ENCODE peak calls at places on chromosomes 3 and 15, in seven cellular contexts. One of them, this sample, is unnamed.
A peak's percentile ranks its signal among the peaks of the same experiment; 100 is the strongest.

GRCh38 chr15:36278219-36278618 is 301.2 kb upstream of the CDIN1 start:
- DNase-seq in K562: no peak
- DNase-seq in H1: peak; percentile 7
- DNase-seq in GM12878: no peak
- DNase-seq in HCT116: no peak
- DNase-seq in HepG2: no peak
- DNase-seq in SK-N-SH: no peak
- DNase-seq in this sample: no peak

GRCh38 chr3:147394168-147394941 is 12.0 kb downstream of the ZIC4 start:
- DNase-seq in K562: no peak
- DNase-seq in HepG2: no peak
- DNase-seq in GM12878: no peak
- DNase-seq in H1: no peak
- DNase-seq in HCT116: no peak
- DNase-seq in SK-N-SH: peak; percentile 63
- DNase-seq in this sample: no peak

GRCh38 chr3:120144267-120144666 is 50.0 kb upstream of the GSK3B start:
- DNase-seq in H1: no peak
- DNase-seq in HCT116: no peak
- DNase-seq in HepG2: peak; percentile 39
- DNase-seq in SK-N-SH: no peak
- DNase-seq in K562: no peak
- DNase-seq in GM12878: no peak
- DNase-seq in this sample: no peak

GRCh38 chr3:157248590-157249425 is 88.9 kb upstream of the CCNL1 start:
- DNase-seq in H1: no peak
- DNase-seq in HCT116: peak; percentile 71
- DNase-seq in HepG2: peak; percentile 10
- DNase-seq in K562: peak; percentile 20
- DNase-seq in GM12878: no peak
- DNase-seq in SK-N-SH: no peak
- DNase-seq in this sample: no peak

GRCh38 chr3:72152551-72153476 is 367.9 kb upstream of the PROK2 start:
- DNase-seq in HCT116: peak; percentile 21
- DNase-seq in K562: peak; percentile 55
- DNase-seq in H1: no peak
- DNase-seq in SK-N-SH: peak; percentile 73
- DNase-seq in HepG2: peak; percentile 39
- DNase-seq in GM12878: no peak
- DNase-seq in this sample: peak; percentile 72

GRCh38 chr3:149657796-149658443 is at the start of gene WWTR1:
- DNase-seq in H1: peak; percentile 90
- DNase-seq in K562: no peak
- DNase-seq in HepG2: peak; percentile 93
- DNase-seq in HCT116: peak; percentile 82
- DNase-seq in GM12878: peak; percentile 54
- DNase-seq in SK-N-SH: peak; percentile 80
- DNase-seq in this sample: peak; percentile 99

GRCh38 chr3:49295489-49296058 is 18.5 kb upstream of the C3orf62 start:
- DNase-seq in GM12878: no peak
- DNase-seq in H1: no peak
- DNase-seq in HCT116: peak; percentile 22
- DNase-seq in K562: peak; percentile 29
- DNase-seq in SK-N-SH: peak; percentile 67
- DNase-seq in HepG2: peak; percentile 35
- DNase-seq in this sample: no peak

GRCh38 chr3:12964713-12965612 is 108.3 kb downstream of the IQSEC1 start:
- DNase-seq in HepG2: peak; percentile 98
- DNase-seq in H1: no peak
- DNase-seq in GM12878: no peak
- DNase-seq in SK-N-SH: no peak
- DNase-seq in K562: no peak
- DNase-seq in HCT116: no peak
- DNase-seq in this sample: peak; percentile 90

GRCh38 chr3:178536271-178537079 is at the start of gene KCNMB2:
- DNase-seq in H1: no peak
- DNase-seq in SK-N-SH: no peak
- DNase-seq in GM12878: no peak
- DNase-seq in K562: no peak
- DNase-seq in HCT116: no peak
- DNase-seq in HepG2: no peak
- DNase-seq in this sample: peak; percentile 11

GRCh38 chr3:117892431-117892841 is 1142.2 kb downstream of the IGSF11 start:
- DNase-seq in HepG2: no peak
- DNase-seq in GM12878: no peak
- DNase-seq in SK-N-SH: no peak
- DNase-seq in K562: no peak
- DNase-seq in HCT116: no peak
- DNase-seq in H1: no peak
- DNase-seq in this sample: no peak

GRCh38 chr15:68725736-68726135 is 95.0 kb downstream of the ANP32A start:
- DNase-seq in HepG2: no peak
- DNase-seq in GM12878: no peak
- DNase-seq in HCT116: no peak
- DNase-seq in H1: no peak
- DNase-seq in K562: no peak
- DNase-seq in SK-N-SH: no peak
- DNase-seq in this sample: no peak

GRCh38 chr3:11810276-11810675 is 36.4 kb downstream of the TAMM41 start:
- DNase-seq in HepG2: no peak
- DNase-seq in H1: no peak
- DNase-seq in K562: no peak
- DNase-seq in GM12878: no peak
- DNase-seq in SK-N-SH: no peak
- DNase-seq in HCT116: no peak
- DNase-seq in this sample: no peak

GRCh38 chr3:61443886-61444285 is 117.5 kb upstream of the PTPRG start:
- DNase-seq in HCT116: no peak
- DNase-seq in H1: no peak
- DNase-seq in K562: no peak
- DNase-seq in SK-N-SH: no peak
- DNase-seq in GM12878: no peak
- DNase-seq in HepG2: no peak
- DNase-seq in this sample: no peak

GRCh38 chr3:127217594-127218456 is 24.9 kb downstream of the PRR23E start:
- DNase-seq in HCT116: no peak
- DNase-seq in SK-N-SH: no peak
- DNase-seq in H1: no peak
- DNase-seq in GM12878: no peak
- DNase-seq in HepG2: no peak
- DNase-seq in K562: no peak
- DNase-seq in this sample: no peak

GRCh38 chr3:100104817-100105413 is 9.4 kb downstream of the FILIP1L start:
- DNase-seq in H1: no peak
- DNase-seq in K562: no peak
- DNase-seq in SK-N-SH: no peak
- DNase-seq in GM12878: no peak
- DNase-seq in HCT116: no peak
- DNase-seq in HepG2: no peak
- DNase-seq in this sample: no peak

GRCh38 chr3:46527239-46527638 is 29.5 kb downstream of the RTP3 start:
- DNase-seq in HCT116: no peak
- DNase-seq in SK-N-SH: no peak
- DNase-seq in K562: no peak
- DNase-seq in H1: no peak
- DNase-seq in HepG2: no peak
- DNase-seq in GM12878: no peak
- DNase-seq in this sample: no peak

GRCh38 chr3:39960515-39961403 is 151.3 kb downstream of the MYRIP start:
- DNase-seq in H1: no peak
- DNase-seq in SK-N-SH: no peak
- DNase-seq in GM12878: no peak
- DNase-seq in K562: no peak
- DNase-seq in HCT116: no peak
- DNase-seq in HepG2: no peak
- DNase-seq in this sample: no peak

DNA sequence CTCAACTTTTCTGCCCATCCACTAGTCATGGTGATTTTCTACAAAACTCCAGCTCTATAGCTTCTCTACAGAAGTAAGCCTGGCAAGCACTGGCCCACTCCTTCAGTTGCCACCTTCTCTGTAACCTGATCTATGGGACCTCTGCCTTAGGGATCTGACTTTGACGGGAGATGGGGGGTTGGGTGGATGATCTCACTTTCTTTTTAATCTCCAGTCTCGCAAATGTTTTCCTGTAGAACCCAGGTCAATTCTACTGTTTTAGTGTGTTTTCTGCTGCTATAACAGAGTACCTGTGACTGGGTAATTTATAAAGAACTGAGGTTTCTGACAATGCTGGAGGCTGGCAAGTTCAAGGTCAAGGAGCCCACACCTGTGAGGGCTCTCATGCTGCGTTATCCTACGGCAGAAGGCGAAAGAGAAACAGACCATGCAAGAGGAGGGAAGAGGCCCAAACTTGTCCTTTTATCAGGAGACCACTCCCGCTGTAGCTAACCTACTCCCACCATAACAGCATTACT is 189.9 kb upstream of the THRB start:
- DNase-seq in H1: no peak
- DNase-seq in GM12878: no peak
- DNase-seq in SK-N-SH: no peak
- DNase-seq in HCT116: no peak
- DNase-seq in K562: no peak
- DNase-seq in HepG2: no peak
- DNase-seq in this sample: no peak
- TF ChIP-seq JUND in H1: peak; percentile 69
- TF ChIP-seq JUND in GM12878: no peak
- TF ChIP-seq JUND in SK-N-SH: no peak
- TF ChIP-seq JUND in HCT116: no peak
- TF ChIP-seq JUND in K562: no peak
- TF ChIP-seq JUND in HepG2: no peak
- TF ChIP-seq JUND in this sample: no peak

DNA sequence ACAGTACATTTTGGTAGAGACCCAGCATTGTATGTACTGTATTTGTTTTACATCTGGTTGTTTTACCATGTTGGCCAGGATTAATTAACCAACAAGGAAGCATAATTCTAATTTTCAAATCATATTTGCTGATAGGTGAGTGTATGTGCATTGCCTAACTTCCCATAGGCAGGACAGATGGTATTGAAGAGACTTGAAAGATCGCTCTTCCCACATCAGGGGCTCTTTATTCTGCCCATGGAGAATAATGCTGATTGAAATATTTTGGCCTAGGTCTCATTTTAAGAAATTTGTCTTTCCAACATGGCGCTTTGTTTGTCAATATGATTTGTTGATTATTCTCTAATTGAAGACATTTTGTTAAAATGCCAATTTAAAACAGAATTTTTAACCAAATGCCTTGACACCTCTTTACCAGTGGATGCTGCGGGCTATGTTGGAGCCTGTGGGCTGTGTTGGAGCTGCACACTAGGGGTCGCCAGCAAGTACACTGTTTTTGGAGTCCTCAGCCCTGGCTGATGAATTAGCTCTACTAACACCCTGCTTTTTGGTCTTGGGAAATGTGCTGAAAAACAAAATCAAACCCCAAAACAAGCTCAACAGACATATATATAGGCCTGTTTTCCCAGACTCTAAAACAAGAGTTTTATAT is 5.3 kb downstream of the P2RY12 start:
- DNase-seq in GM12878: no peak
- DNase-seq in SK-N-SH: peak; percentile 8
- DNase-seq in H1: no peak
- DNase-seq in K562: peak; percentile 21
- DNase-seq in HCT116: peak; percentile 10
- DNase-seq in HepG2: peak; percentile 6
- DNase-seq in this sample: peak; percentile 50
- TF ChIP-seq JUND in GM12878: no peak
- TF ChIP-seq JUND in SK-N-SH: no peak
- TF ChIP-seq JUND in H1: no peak
- TF ChIP-seq JUND in K562: no peak
- TF ChIP-seq JUND in HCT116: no peak
- TF ChIP-seq JUND in HepG2: no peak
- TF ChIP-seq JUND in this sample: no peak

GRCh38 chr15:93024716-93025624 is 64.0 kb downstream of the RGMA start:
- DNase-seq in HepG2: no peak
- DNase-seq in H1: no peak
- DNase-seq in SK-N-SH: no peak
- DNase-seq in K562: no peak
- DNase-seq in HCT116: no peak
- DNase-seq in GM12878: no peak
- DNase-seq in this sample: no peak

GRCh38 chr15:93025625-93025982 is 63.4 kb downstream of the RGMA start:
- DNase-seq in HepG2: no peak
- DNase-seq in GM12878: no peak
- DNase-seq in HCT116: no peak
- DNase-seq in H1: no peak
- DNase-seq in SK-N-SH: no peak
- DNase-seq in K562: no peak
- DNase-seq in this sample: no peak

GRCh38 chr15:93027413-93027812 is 61.6 kb downstream of the RGMA start:
- DNase-seq in H1: no peak
- DNase-seq in K562: no peak
- DNase-seq in GM12878: no peak
- DNase-seq in HepG2: no peak
- DNase-seq in HCT116: no peak
- DNase-seq in SK-N-SH: no peak
- DNase-seq in this sample: no peak

GRCh38 chr15:93028111-93028631 is 60.8 kb downstream of the RGMA start:
- DNase-seq in GM12878: no peak
- DNase-seq in SK-N-SH: no peak
- DNase-seq in HCT116: no peak
- DNase-seq in H1: no peak
- DNase-seq in HepG2: no peak
- DNase-seq in K562: no peak
- DNase-seq in this sample: no peak

GRCh38 chr15:93026359-93026758 is 62.7 kb downstream of the RGMA start:
- DNase-seq in H1: no peak
- DNase-seq in HepG2: no peak
- DNase-seq in HCT116: no peak
- DNase-seq in SK-N-SH: no peak
- DNase-seq in K562: no peak
- DNase-seq in GM12878: no peak
- DNase-seq in this sample: no peak
- TF ChIP-seq JUND in H1: no peak
- TF ChIP-seq JUND in HepG2: no peak
- TF ChIP-seq JUND in HCT116: no peak
- TF ChIP-seq JUND in SK-N-SH: no peak
- TF ChIP-seq JUND in K562: no peak
- TF ChIP-seq JUND in GM12878: no peak
- TF ChIP-seq JUND in this sample: no peak

GRCh38 chr15:60215225-60215963 is 182.4 kb downstream of the ANXA2 start:
- DNase-seq in HepG2: no peak
- DNase-seq in H1: no peak
- DNase-seq in GM12878: no peak
- DNase-seq in HCT116: no peak
- DNase-seq in SK-N-SH: no peak
- DNase-seq in K562: no peak
- DNase-seq in this sample: no peak
- TF ChIP-seq JUND in HepG2: no peak
- TF ChIP-seq JUND in H1: no peak
- TF ChIP-seq JUND in GM12878: no peak
- TF ChIP-seq JUND in HCT116: no peak
- TF ChIP-seq JUND in SK-N-SH: no peak
- TF ChIP-seq JUND in K562: no peak
- TF ChIP-seq JUND in this sample: no peak